ENCODE peak calls at places on chromosomes 6 and 20, in seven cellular contexts. O is heart right ventricle; J is CD4-positive, CD25-positive, alpha-beta regulatory T cell; A is GM23338; E is RWPE1; T is fibroblast of lung; K is HepG2. F is an unnamed sample.

GRCh38 chr20:8132015-8132631 is at the start of gene PLCB1:
- DNase-seq in O (peak), J (peak), A (peak), E (peak), T (peak), K (peak), F (peak)

GRCh38 chr6:92216717-92217116 is 1202.6 kb downstream of the EPHA7 start:
- DNase-seq in O (no peak), J (no peak), A (no peak), E (no peak), T (no peak), K (no peak), F (no peak)

GRCh38 chr6:30450908-30451818 is 38.1 kb upstream of the HLA-E start:
- DNase-seq in O (peak), J (peak), A (peak), E (no peak), T (peak), K (peak), F (no peak)

GRCh38 chr6:30836431-30836866 is 47.9 kb upstream of the DDR1 start:
- DNase-seq in O (no peak), J (no peak), A (no peak), E (no peak), T (peak), K (no peak), F (no peak)

GRCh38 chr6:151679081-151679480 is 128.4 kb upstream of the ESR1 start:
- DNase-seq in O (peak), J (no peak), A (no peak), E (no peak), T (peak), K (no peak), F (no peak)

GRCh38 chr6:75155586-75155985 is 50.3 kb downstream of the COL12A1 start:
- DNase-seq in O (no peak), J (no peak), A (no peak), E (no peak), T (no peak), K (no peak), F (no peak)

GRCh38 chr20:59808729-59809381 is 124.6 kb downstream of the SYCP2 start:
- DNase-seq in O (no peak), J (no peak), A (no peak), E (no peak), T (no peak), K (no peak), F (no peak)

GRCh38 chr20:15379897-15380296 is 1042.5 kb upstream of the FLRT3 start:
- DNase-seq in O (no peak), J (no peak), A (no peak), E (no peak), T (no peak), K (no peak), F (no peak)

GRCh38 chr6:24927234-24927955 is 8.4 kb downstream of the RIPOR2 start:
- DNase-seq in O (no peak), J (no peak), A (no peak), E (no peak), T (no peak), K (no peak), F (no peak)

GRCh38 chr6:38100380-38100779 is 280.9 kb downstream of the ZFAND3 start:
- DNase-seq in O (no peak), J (no peak), A (no peak), E (no peak), T (no peak), K (no peak), F (no peak)

GRCh38 chr6:112113371-112113770 is 26.0 kb downstream of the FAM229B start:
- DNase-seq in O (no peak), J (no peak), A (no peak), E (no peak), T (no peak), K (no peak), F (no peak)

GRCh38 chr6:113767985-113768384 is 89.2 kb upstream of the MARCKS start:
- DNase-seq in O (no peak), J (no peak), A (no peak), E (no peak), T (no peak), K (no peak), F (no peak)

GRCh38 chr6:1418471-1419191 is 29.3 kb downstream of the FOXF2 start:
- DNase-seq in O (no peak), J (no peak), A (no peak), E (no peak), T (no peak), K (no peak), F (no peak)

GRCh38 chr6:111590209-111590955 is 15.3 kb downstream of the TRAF3IP2 start:
- DNase-seq in O (no peak), J (no peak), A (no peak), E (no peak), T (no peak), K (no peak), F (no peak)

GRCh38 chr6:11909696-11910132 is 102.4 kb upstream of the HIVEP1 start:
- DNase-seq in O (no peak), J (no peak), A (no peak), E (no peak), T (peak), K (no peak), F (no peak)

GRCh38 chr6:5827061-5828037 is 179.4 kb downstream of the NRN1 start:
- DNase-seq in O (no peak), J (no peak), A (no peak), E (no peak), T (no peak), K (no peak), F (no peak)

GRCh38 chr6:23006656-23007055 is 437.3 kb downstream of the HDGFL1 start:
- DNase-seq in O (no peak), J (no peak), A (no peak), E (no peak), T (no peak), K (no peak), F (no peak)

GRCh38 chr6:77652739-77653138 is at the start of gene MEI4:
- DNase-seq in O (no peak), J (no peak), A (no peak), E (no peak), T (no peak), K (no peak), F (no peak)

GRCh38 chr20:61844621-61845020 is 221.1 kb downstream of the TAF4 start:
- DNase-seq in O (no peak), J (no peak), A (no peak), E (no peak), T (no peak), K (no peak), F (no peak)

GRCh38 chr20:53891306-53891894 is 179.0 kb downstream of the BCAS1 start:
- DNase-seq in O (no peak), J (no peak), A (no peak), E (no peak), T (no peak), K (no peak), F (no peak)
- H3K27ac ChIP-seq in O (no peak), J (no peak), A (no peak), E (no peak), T (peak), K (no peak), F (no peak)

DNA sequence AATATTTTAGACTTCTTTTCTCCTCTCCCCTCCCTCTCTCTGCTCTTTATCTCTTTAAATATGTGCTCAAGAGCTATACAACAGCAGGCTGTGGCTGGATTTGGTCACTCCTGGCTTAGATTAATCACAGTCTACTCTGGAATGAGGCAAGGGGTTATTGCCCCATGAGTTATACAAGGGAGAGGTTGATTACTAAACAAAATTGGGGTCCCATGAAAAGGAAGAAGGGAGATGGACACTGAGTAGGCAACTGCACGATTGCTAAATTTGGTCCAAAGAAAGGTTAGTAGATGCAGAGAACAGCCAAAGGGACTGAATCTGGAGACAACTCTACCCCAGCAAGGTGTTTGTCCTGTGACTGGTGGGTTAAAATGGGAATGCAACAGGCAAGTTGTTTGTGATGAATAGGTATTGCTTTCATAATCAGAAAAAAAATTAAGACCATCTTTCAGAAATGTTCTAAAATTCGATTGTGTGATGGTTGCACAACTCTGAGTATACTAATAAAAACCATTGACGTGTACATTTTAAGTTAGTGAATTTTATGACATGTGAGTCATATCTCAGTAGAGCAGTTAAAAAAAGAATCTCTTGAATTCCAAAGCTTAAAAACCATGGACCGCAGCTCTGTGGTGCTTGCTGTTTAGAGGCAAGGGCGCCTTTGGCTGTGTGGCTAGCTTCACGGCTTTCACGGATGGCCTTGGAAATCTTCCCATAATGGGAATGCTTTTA is 57.1 kb downstream of the KIZ start:
- DNase-seq in O (no peak), J (no peak), A (no peak), E (peak), T (peak), K (no peak), F (peak)
- H3K27ac ChIP-seq in O (peak), J (no peak), A (peak), E (peak), T (no peak), K (no peak), F (peak)

GRCh38 chr6:20403766-20404640 is 2.3 kb downstream of the E2F3 start:
- DNase-seq in O (no peak), J (peak), A (peak), E (peak), T (peak), K (peak), F (no peak)

GRCh38 chr6:20402181-20403079 is 751 bp downstream of the E2F3 start:
- DNase-seq in O (peak), J (peak), A (peak), E (peak), T (peak), K (peak), F (peak)

GRCh38 chr6:20401403-20402180 is at the start of gene E2F3:
- DNase-seq in O (peak), J (peak), A (peak), E (peak), T (peak), K (peak), F (peak)

GRCh38 chr6:20403080-20403765 is 1.5 kb downstream of the E2F3 start:
- DNase-seq in O (peak), J (peak), A (peak), E (peak), T (peak), K (peak), F (peak)

GRCh38 chr6:20404641-20405032 is 3.0 kb downstream of the E2F3 start:
- DNase-seq in O (no peak), J (peak), A (peak), E (peak), T (peak), K (peak), F (no peak)
- H3K27ac ChIP-seq in O (peak), J (peak), A (peak), E (peak), T (peak), K (peak), F (no peak)

GRCh38 chr20:47365023-47365764 is 8.7 kb upstream of the ZMYND8 start:
- DNase-seq in O (no peak), J (no peak), A (no peak), E (no peak), T (no peak), K (no peak), F (no peak)

GRCh38 chr20:47360489-47361267 is 4.2 kb upstream of the ZMYND8 start:
- DNase-seq in O (peak), J (no peak), A (peak), E (peak), T (peak), K (peak), F (peak)

GRCh38 chr20:47360207-47360488 is 3.6 kb upstream of the ZMYND8 start:
- DNase-seq in O (no peak), J (no peak), A (no peak), E (peak), T (peak), K (peak), F (no peak)

GRCh38 chr20:47361268-47361665 is 4.8 kb upstream of the ZMYND8 start:
- DNase-seq in O (no peak), J (no peak), A (no peak), E (no peak), T (peak), K (no peak), F (no peak)

DNA sequence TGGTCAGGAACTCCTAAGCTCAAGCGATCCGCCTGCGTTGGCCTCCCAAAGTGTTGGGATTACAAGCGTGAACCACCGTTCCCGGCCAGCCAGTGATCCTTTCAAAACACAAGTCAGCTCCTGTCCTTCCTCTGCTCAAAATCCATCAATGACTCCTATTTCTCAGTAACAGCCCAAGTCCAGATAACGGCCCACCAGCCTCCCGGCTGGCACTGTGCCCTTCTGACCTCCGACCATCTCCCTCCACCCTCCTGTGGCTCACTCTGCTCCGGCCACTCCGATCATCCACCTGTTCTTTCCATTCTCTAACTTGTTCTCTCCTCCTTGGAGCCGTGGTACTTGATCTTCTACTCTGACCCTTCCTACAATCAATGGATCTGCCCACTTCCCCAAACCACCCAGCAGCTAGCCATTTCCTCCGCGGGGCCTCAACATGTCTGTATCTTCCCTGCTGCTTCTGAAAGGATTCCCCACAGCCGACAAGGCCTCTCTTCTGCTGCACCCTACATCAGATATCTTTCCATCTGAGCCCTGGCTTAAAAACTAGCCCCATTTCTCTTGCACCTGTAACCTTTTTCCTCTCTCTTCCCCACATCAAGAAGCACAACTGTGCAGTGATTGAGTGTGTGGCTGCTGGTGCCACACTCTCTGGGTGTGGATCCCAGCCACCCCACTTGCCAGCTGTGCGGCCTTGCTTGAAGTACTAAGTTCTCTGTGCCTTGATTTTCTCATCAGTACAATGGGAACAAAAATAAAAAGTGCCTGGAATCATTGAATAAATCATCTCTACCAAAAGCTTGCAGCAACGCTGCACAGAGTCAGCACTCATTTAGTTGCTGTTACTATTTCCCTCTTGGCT is 6.1 kb upstream of the ZMYND8 start:
- DNase-seq in O (no peak), J (no peak), A (no peak), E (no peak), T (no peak), K (no peak), F (no peak)
- H3K27ac ChIP-seq in O (peak), J (no peak), A (peak), E (peak), T (no peak), K (no peak), F (peak)

F was measured in caudate nucleus.